ENCODE peak calls at places on chromosomes 2 and 18, in ten cellular contexts. One of them, this sample, is unnamed.

GRCh38 chr2:120401275-120402069 is 55.5 kb downstream of the INHBB start:
- DNase-seq in hippocampal formation: no peak
- DNase-seq in activated CD4-positive, alpha-beta T cell treated with anti-CD3 and anti-CD28 coated beads for 1 hour: no peak
- DNase-seq in GM20000: no peak
- DNase-seq in stimulated activated CD4-positive, alpha-beta T cell treated with anti-CD3 and anti-CD28 coated beads, Interleukin-15, amount 100 ng/mL, for 1 hour: no peak
- DNase-seq in progenitor cell of endocrine pancreas: peak; percentile 9
- DNase-seq in chondrocyte: no peak
- DNase-seq in GF-D8: no peak
- DNase-seq in AG09309: no peak
- DNase-seq in activated CD8-positive, alpha-beta memory T cell treated with anti-CD3 and anti-CD28 coated beads, Interleukin-2, amount 10 ng/mL, durations not matched to agents 7 days and 5 days: peak; percentile 18
- DNase-seq in this sample: no peak

GRCh38 chr2:241272298-241272721 is 43.2 kb downstream of the HDLBP start:
- DNase-seq in hippocampal formation: no peak
- DNase-seq in activated CD4-positive, alpha-beta T cell treated with anti-CD3 and anti-CD28 coated beads for 1 hour: no peak
- DNase-seq in GM20000: no peak
- DNase-seq in stimulated activated CD4-positive, alpha-beta T cell treated with anti-CD3 and anti-CD28 coated beads, Interleukin-15, amount 100 ng/mL, for 1 hour: no peak
- DNase-seq in progenitor cell of endocrine pancreas: peak; percentile 26
- DNase-seq in chondrocyte: no peak
- DNase-seq in GF-D8: no peak
- DNase-seq in AG09309: no peak
- DNase-seq in activated CD8-positive, alpha-beta memory T cell treated with anti-CD3 and anti-CD28 coated beads, Interleukin-2, amount 10 ng/mL, durations not matched to agents 7 days and 5 days: no peak
- DNase-seq in this sample: peak; percentile 51

GRCh38 chr2:127592761-127593227 is 53.2 kb upstream of the GPR17 start:
- DNase-seq in hippocampal formation: no peak
- DNase-seq in activated CD4-positive, alpha-beta T cell treated with anti-CD3 and anti-CD28 coated beads for 1 hour: no peak
- DNase-seq in GM20000: no peak
- DNase-seq in stimulated activated CD4-positive, alpha-beta T cell treated with anti-CD3 and anti-CD28 coated beads, Interleukin-15, amount 100 ng/mL, for 1 hour: no peak
- DNase-seq in progenitor cell of endocrine pancreas: no peak
- DNase-seq in chondrocyte: peak; percentile 91
- DNase-seq in GF-D8: no peak
- DNase-seq in AG09309: no peak
- DNase-seq in activated CD8-positive, alpha-beta memory T cell treated with anti-CD3 and anti-CD28 coated beads, Interleukin-2, amount 10 ng/mL, durations not matched to agents 7 days and 5 days: no peak
- DNase-seq in this sample: no peak

GRCh38 chr2:181306785-181307184 is 150.4 kb upstream of the ITGA4 start:
- DNase-seq in hippocampal formation: no peak
- DNase-seq in activated CD4-positive, alpha-beta T cell treated with anti-CD3 and anti-CD28 coated beads for 1 hour: no peak
- DNase-seq in GM20000: peak; percentile 8
- DNase-seq in stimulated activated CD4-positive, alpha-beta T cell treated with anti-CD3 and anti-CD28 coated beads, Interleukin-15, amount 100 ng/mL, for 1 hour: no peak
- DNase-seq in progenitor cell of endocrine pancreas: no peak
- DNase-seq in chondrocyte: no peak
- DNase-seq in GF-D8: no peak
- DNase-seq in AG09309: no peak
- DNase-seq in activated CD8-positive, alpha-beta memory T cell treated with anti-CD3 and anti-CD28 coated beads, Interleukin-2, amount 10 ng/mL, durations not matched to agents 7 days and 5 days: no peak
- DNase-seq in this sample: no peak

GRCh38 chr2:39216495-39217191 is 27.1 kb downstream of the CDKL4 start:
- DNase-seq in hippocampal formation: no peak
- DNase-seq in activated CD4-positive, alpha-beta T cell treated with anti-CD3 and anti-CD28 coated beads for 1 hour: peak; percentile 42
- DNase-seq in GM20000: peak; percentile 13
- DNase-seq in stimulated activated CD4-positive, alpha-beta T cell treated with anti-CD3 and anti-CD28 coated beads, Interleukin-15, amount 100 ng/mL, for 1 hour: peak; percentile 50
- DNase-seq in progenitor cell of endocrine pancreas: no peak
- DNase-seq in chondrocyte: no peak
- DNase-seq in GF-D8: peak; percentile 93
- DNase-seq in AG09309: no peak
- DNase-seq in activated CD8-positive, alpha-beta memory T cell treated with anti-CD3 and anti-CD28 coated beads, Interleukin-2, amount 10 ng/mL, durations not matched to agents 7 days and 5 days: peak; percentile 94
- DNase-seq in this sample: no peak

GRCh38 chr2:159267926-159268325 is 18.6 kb downstream of the WDSUB1 start:
- DNase-seq in hippocampal formation: no peak
- DNase-seq in activated CD4-positive, alpha-beta T cell treated with anti-CD3 and anti-CD28 coated beads for 1 hour: no peak
- DNase-seq in GM20000: no peak
- DNase-seq in stimulated activated CD4-positive, alpha-beta T cell treated with anti-CD3 and anti-CD28 coated beads, Interleukin-15, amount 100 ng/mL, for 1 hour: no peak
- DNase-seq in progenitor cell of endocrine pancreas: no peak
- DNase-seq in chondrocyte: no peak
- DNase-seq in GF-D8: no peak
- DNase-seq in AG09309: no peak
- DNase-seq in activated CD8-positive, alpha-beta memory T cell treated with anti-CD3 and anti-CD28 coated beads, Interleukin-2, amount 10 ng/mL, durations not matched to agents 7 days and 5 days: no peak
- DNase-seq in this sample: no peak

GRCh38 chr2:199811360-199811759 is 39.6 kb downstream of the FTCDNL1 start:
- DNase-seq in hippocampal formation: no peak
- DNase-seq in activated CD4-positive, alpha-beta T cell treated with anti-CD3 and anti-CD28 coated beads for 1 hour: no peak
- DNase-seq in GM20000: no peak
- DNase-seq in stimulated activated CD4-positive, alpha-beta T cell treated with anti-CD3 and anti-CD28 coated beads, Interleukin-15, amount 100 ng/mL, for 1 hour: no peak
- DNase-seq in progenitor cell of endocrine pancreas: no peak
- DNase-seq in chondrocyte: no peak
- DNase-seq in GF-D8: no peak
- DNase-seq in AG09309: no peak
- DNase-seq in activated CD8-positive, alpha-beta memory T cell treated with anti-CD3 and anti-CD28 coated beads, Interleukin-2, amount 10 ng/mL, durations not matched to agents 7 days and 5 days: no peak
- DNase-seq in this sample: no peak

GRCh38 chr2:64485961-64486360 is 32.0 kb downstream of the LGALSL start:
- DNase-seq in hippocampal formation: no peak
- DNase-seq in activated CD4-positive, alpha-beta T cell treated with anti-CD3 and anti-CD28 coated beads for 1 hour: no peak
- DNase-seq in GM20000: no peak
- DNase-seq in stimulated activated CD4-positive, alpha-beta T cell treated with anti-CD3 and anti-CD28 coated beads, Interleukin-15, amount 100 ng/mL, for 1 hour: no peak
- DNase-seq in progenitor cell of endocrine pancreas: no peak
- DNase-seq in chondrocyte: no peak
- DNase-seq in GF-D8: no peak
- DNase-seq in AG09309: no peak
- DNase-seq in activated CD8-positive, alpha-beta memory T cell treated with anti-CD3 and anti-CD28 coated beads, Interleukin-2, amount 10 ng/mL, durations not matched to agents 7 days and 5 days: no peak
- DNase-seq in this sample: no peak

GRCh38 chr2:190837417-190837816 is 43.2 kb upstream of the GLS start:
- DNase-seq in hippocampal formation: no peak
- DNase-seq in activated CD4-positive, alpha-beta T cell treated with anti-CD3 and anti-CD28 coated beads for 1 hour: no peak
- DNase-seq in GM20000: no peak
- DNase-seq in stimulated activated CD4-positive, alpha-beta T cell treated with anti-CD3 and anti-CD28 coated beads, Interleukin-15, amount 100 ng/mL, for 1 hour: no peak
- DNase-seq in progenitor cell of endocrine pancreas: no peak
- DNase-seq in chondrocyte: no peak
- DNase-seq in GF-D8: no peak
- DNase-seq in AG09309: no peak
- DNase-seq in activated CD8-positive, alpha-beta memory T cell treated with anti-CD3 and anti-CD28 coated beads, Interleukin-2, amount 10 ng/mL, durations not matched to agents 7 days and 5 days: no peak
- DNase-seq in this sample: no peak

GRCh38 chr18:8942021-8942908 is 160.2 kb upstream of the NDUFV2 start:
- DNase-seq in hippocampal formation: no peak
- DNase-seq in activated CD4-positive, alpha-beta T cell treated with anti-CD3 and anti-CD28 coated beads for 1 hour: no peak
- DNase-seq in GM20000: no peak
- DNase-seq in stimulated activated CD4-positive, alpha-beta T cell treated with anti-CD3 and anti-CD28 coated beads, Interleukin-15, amount 100 ng/mL, for 1 hour: no peak
- DNase-seq in progenitor cell of endocrine pancreas: no peak
- DNase-seq in chondrocyte: no peak
- DNase-seq in GF-D8: no peak
- DNase-seq in AG09309: no peak
- DNase-seq in activated CD8-positive, alpha-beta memory T cell treated with anti-CD3 and anti-CD28 coated beads, Interleukin-2, amount 10 ng/mL, durations not matched to agents 7 days and 5 days: no peak
- DNase-seq in this sample: no peak

GRCh38 chr2:218022131-218022850 is 19.5 kb upstream of the TNS1 start:
- DNase-seq in hippocampal formation: no peak
- DNase-seq in activated CD4-positive, alpha-beta T cell treated with anti-CD3 and anti-CD28 coated beads for 1 hour: no peak
- DNase-seq in GM20000: no peak
- DNase-seq in stimulated activated CD4-positive, alpha-beta T cell treated with anti-CD3 and anti-CD28 coated beads, Interleukin-15, amount 100 ng/mL, for 1 hour: no peak
- DNase-seq in progenitor cell of endocrine pancreas: no peak
- DNase-seq in chondrocyte: peak; percentile 54
- DNase-seq in GF-D8: no peak
- DNase-seq in AG09309: no peak
- DNase-seq in activated CD8-positive, alpha-beta memory T cell treated with anti-CD3 and anti-CD28 coated beads, Interleukin-2, amount 10 ng/mL, durations not matched to agents 7 days and 5 days: no peak
- DNase-seq in this sample: no peak

GRCh38 chr18:6595666-6596065 is 133.8 kb upstream of the ARHGAP28 start:
- DNase-seq in hippocampal formation: peak; percentile 13
- DNase-seq in activated CD4-positive, alpha-beta T cell treated with anti-CD3 and anti-CD28 coated beads for 1 hour: no peak
- DNase-seq in GM20000: no peak
- DNase-seq in stimulated activated CD4-positive, alpha-beta T cell treated with anti-CD3 and anti-CD28 coated beads, Interleukin-15, amount 100 ng/mL, for 1 hour: no peak
- DNase-seq in progenitor cell of endocrine pancreas: no peak
- DNase-seq in chondrocyte: no peak
- DNase-seq in GF-D8: no peak
- DNase-seq in AG09309: no peak
- DNase-seq in activated CD8-positive, alpha-beta memory T cell treated with anti-CD3 and anti-CD28 coated beads, Interleukin-2, amount 10 ng/mL, durations not matched to agents 7 days and 5 days: no peak
- DNase-seq in this sample: no peak

GRCh38 chr2:58571181-58571852 is 330.2 kb upstream of the FANCL start:
- DNase-seq in hippocampal formation: peak; percentile 6
- DNase-seq in activated CD4-positive, alpha-beta T cell treated with anti-CD3 and anti-CD28 coated beads for 1 hour: no peak
- DNase-seq in GM20000: peak; percentile 38
- DNase-seq in stimulated activated CD4-positive, alpha-beta T cell treated with anti-CD3 and anti-CD28 coated beads, Interleukin-15, amount 100 ng/mL, for 1 hour: no peak
- DNase-seq in progenitor cell of endocrine pancreas: peak; percentile 20
- DNase-seq in chondrocyte: no peak
- DNase-seq in GF-D8: peak; percentile 22
- DNase-seq in AG09309: peak; percentile 23
- DNase-seq in activated CD8-positive, alpha-beta memory T cell treated with anti-CD3 and anti-CD28 coated beads, Interleukin-2, amount 10 ng/mL, durations not matched to agents 7 days and 5 days: no peak
- DNase-seq in this sample: peak; percentile 52

GRCh38 chr2:70385966-70386595 is 84.2 kb upstream of the FAM136A start:
- DNase-seq in hippocampal formation: no peak
- DNase-seq in activated CD4-positive, alpha-beta T cell treated with anti-CD3 and anti-CD28 coated beads for 1 hour: no peak
- DNase-seq in GM20000: no peak
- DNase-seq in stimulated activated CD4-positive, alpha-beta T cell treated with anti-CD3 and anti-CD28 coated beads, Interleukin-15, amount 100 ng/mL, for 1 hour: no peak
- DNase-seq in progenitor cell of endocrine pancreas: no peak
- DNase-seq in chondrocyte: no peak
- DNase-seq in GF-D8: no peak
- DNase-seq in AG09309: no peak
- DNase-seq in activated CD8-positive, alpha-beta memory T cell treated with anti-CD3 and anti-CD28 coated beads, Interleukin-2, amount 10 ng/mL, durations not matched to agents 7 days and 5 days: no peak
- DNase-seq in this sample: no peak

GRCh38 chr2:236903978-236904377 is 181.7 kb upstream of the COPS8 start:
- DNase-seq in hippocampal formation: no peak
- DNase-seq in activated CD4-positive, alpha-beta T cell treated with anti-CD3 and anti-CD28 coated beads for 1 hour: no peak
- DNase-seq in GM20000: no peak
- DNase-seq in stimulated activated CD4-positive, alpha-beta T cell treated with anti-CD3 and anti-CD28 coated beads, Interleukin-15, amount 100 ng/mL, for 1 hour: no peak
- DNase-seq in progenitor cell of endocrine pancreas: no peak
- DNase-seq in chondrocyte: no peak
- DNase-seq in GF-D8: no peak
- DNase-seq in AG09309: no peak
- DNase-seq in activated CD8-positive, alpha-beta memory T cell treated with anti-CD3 and anti-CD28 coated beads, Interleukin-2, amount 10 ng/mL, durations not matched to agents 7 days and 5 days: no peak
- DNase-seq in this sample: no peak

GRCh38 chr2:12719400-12720104 is 2.8 kb downstream of the TRIB2 start:
- DNase-seq in hippocampal formation: no peak
- DNase-seq in activated CD4-positive, alpha-beta T cell treated with anti-CD3 and anti-CD28 coated beads for 1 hour: no peak
- DNase-seq in GM20000: no peak
- DNase-seq in stimulated activated CD4-positive, alpha-beta T cell treated with anti-CD3 and anti-CD28 coated beads, Interleukin-15, amount 100 ng/mL, for 1 hour: no peak
- DNase-seq in progenitor cell of endocrine pancreas: no peak
- DNase-seq in chondrocyte: no peak
- DNase-seq in GF-D8: no peak
- DNase-seq in AG09309: no peak
- DNase-seq in activated CD8-positive, alpha-beta memory T cell treated with anti-CD3 and anti-CD28 coated beads, Interleukin-2, amount 10 ng/mL, durations not matched to agents 7 days and 5 days: peak; percentile 21
- DNase-seq in this sample: no peak

GRCh38 chr2:66173635-66174034 is 261.3 kb upstream of the MEIS1 start:
- DNase-seq in hippocampal formation: no peak
- DNase-seq in activated CD4-positive, alpha-beta T cell treated with anti-CD3 and anti-CD28 coated beads for 1 hour: no peak
- DNase-seq in GM20000: no peak
- DNase-seq in stimulated activated CD4-positive, alpha-beta T cell treated with anti-CD3 and anti-CD28 coated beads, Interleukin-15, amount 100 ng/mL, for 1 hour: no peak
- DNase-seq in progenitor cell of endocrine pancreas: no peak
- DNase-seq in chondrocyte: no peak
- DNase-seq in GF-D8: no peak
- DNase-seq in AG09309: no peak
- DNase-seq in activated CD8-positive, alpha-beta memory T cell treated with anti-CD3 and anti-CD28 coated beads, Interleukin-2, amount 10 ng/mL, durations not matched to agents 7 days and 5 days: no peak
- DNase-seq in this sample: no peak

GRCh38 chr2:116580209-116580608 is 1234.3 kb upstream of the DDX18 start:
- DNase-seq in hippocampal formation: no peak
- DNase-seq in activated CD4-positive, alpha-beta T cell treated with anti-CD3 and anti-CD28 coated beads for 1 hour: no peak
- DNase-seq in GM20000: no peak
- DNase-seq in stimulated activated CD4-positive, alpha-beta T cell treated with anti-CD3 and anti-CD28 coated beads, Interleukin-15, amount 100 ng/mL, for 1 hour: no peak
- DNase-seq in progenitor cell of endocrine pancreas: no peak
- DNase-seq in chondrocyte: no peak
- DNase-seq in GF-D8: no peak
- DNase-seq in AG09309: no peak
- DNase-seq in activated CD8-positive, alpha-beta memory T cell treated with anti-CD3 and anti-CD28 coated beads, Interleukin-2, amount 10 ng/mL, durations not matched to agents 7 days and 5 days: no peak
- DNase-seq in this sample: no peak

GRCh38 chr2:241161646-241162281 is 11.5 kb downstream of the PPP1R7 start:
- DNase-seq in hippocampal formation: peak; percentile 28
- DNase-seq in activated CD4-positive, alpha-beta T cell treated with anti-CD3 and anti-CD28 coated beads for 1 hour: no peak
- DNase-seq in GM20000: no peak
- DNase-seq in stimulated activated CD4-positive, alpha-beta T cell treated with anti-CD3 and anti-CD28 coated beads, Interleukin-15, amount 100 ng/mL, for 1 hour: no peak
- DNase-seq in progenitor cell of endocrine pancreas: no peak
- DNase-seq in chondrocyte: peak; percentile 50
- DNase-seq in GF-D8: no peak
- DNase-seq in AG09309: peak; percentile 59
- DNase-seq in activated CD8-positive, alpha-beta memory T cell treated with anti-CD3 and anti-CD28 coated beads, Interleukin-2, amount 10 ng/mL, durations not matched to agents 7 days and 5 days: no peak
- DNase-seq in this sample: no peak

GRCh38 chr18:76394780-76395476 is 100.1 kb downstream of the ZNF516 start:
- DNase-seq in hippocampal formation: no peak
- DNase-seq in activated CD4-positive, alpha-beta T cell treated with anti-CD3 and anti-CD28 coated beads for 1 hour: no peak
- DNase-seq in GM20000: no peak
- DNase-seq in stimulated activated CD4-positive, alpha-beta T cell treated with anti-CD3 and anti-CD28 coated beads, Interleukin-15, amount 100 ng/mL, for 1 hour: no peak
- DNase-seq in progenitor cell of endocrine pancreas: no peak
- DNase-seq in chondrocyte: no peak
- DNase-seq in GF-D8: no peak
- DNase-seq in AG09309: no peak
- DNase-seq in activated CD8-positive, alpha-beta memory T cell treated with anti-CD3 and anti-CD28 coated beads, Interleukin-2, amount 10 ng/mL, durations not matched to agents 7 days and 5 days: no peak
- DNase-seq in this sample: no peak

GRCh38 chr18:75127143-75128021 is 81.6 kb downstream of the PTGR3 start:
- DNase-seq in hippocampal formation: no peak
- DNase-seq in activated CD4-positive, alpha-beta T cell treated with anti-CD3 and anti-CD28 coated beads for 1 hour: no peak
- DNase-seq in GM20000: no peak
- DNase-seq in stimulated activated CD4-positive, alpha-beta T cell treated with anti-CD3 and anti-CD28 coated beads, Interleukin-15, amount 100 ng/mL, for 1 hour: no peak
- DNase-seq in progenitor cell of endocrine pancreas: no peak
- DNase-seq in chondrocyte: no peak
- DNase-seq in GF-D8: no peak
- DNase-seq in AG09309: no peak
- DNase-seq in activated CD8-positive, alpha-beta memory T cell treated with anti-CD3 and anti-CD28 coated beads, Interleukin-2, amount 10 ng/mL, durations not matched to agents 7 days and 5 days: no peak
- DNase-seq in this sample: no peak

GRCh38 chr18:79595876-79596374 is 83.7 kb upstream of the CTDP1 start:
- DNase-seq in hippocampal formation: no peak
- DNase-seq in activated CD4-positive, alpha-beta T cell treated with anti-CD3 and anti-CD28 coated beads for 1 hour: no peak
- DNase-seq in GM20000: no peak
- DNase-seq in stimulated activated CD4-positive, alpha-beta T cell treated with anti-CD3 and anti-CD28 coated beads, Interleukin-15, amount 100 ng/mL, for 1 hour: no peak
- DNase-seq in progenitor cell of endocrine pancreas: no peak
- DNase-seq in chondrocyte: peak; percentile 34
- DNase-seq in GF-D8: no peak
- DNase-seq in AG09309: no peak
- DNase-seq in activated CD8-positive, alpha-beta memory T cell treated with anti-CD3 and anti-CD28 coated beads, Interleukin-2, amount 10 ng/mL, durations not matched to agents 7 days and 5 days: no peak
- DNase-seq in this sample: no peak

GRCh38 chr2:20431772-20432171 is 15.1 kb upstream of the RHOB start:
- DNase-seq in hippocampal formation: no peak
- DNase-seq in activated CD4-positive, alpha-beta T cell treated with anti-CD3 and anti-CD28 coated beads for 1 hour: no peak
- DNase-seq in GM20000: no peak
- DNase-seq in stimulated activated CD4-positive, alpha-beta T cell treated with anti-CD3 and anti-CD28 coated beads, Interleukin-15, amount 100 ng/mL, for 1 hour: no peak
- DNase-seq in progenitor cell of endocrine pancreas: no peak
- DNase-seq in chondrocyte: no peak
- DNase-seq in GF-D8: no peak
- DNase-seq in AG09309: no peak
- DNase-seq in activated CD8-positive, alpha-beta memory T cell treated with anti-CD3 and anti-CD28 coated beads, Interleukin-2, amount 10 ng/mL, durations not matched to agents 7 days and 5 days: peak; percentile 22
- DNase-seq in this sample: no peak

GRCh38 chr18:10270160-10270571 is 184.3 kb upstream of the APCDD1 start:
- DNase-seq in hippocampal formation: no peak
- DNase-seq in activated CD4-positive, alpha-beta T cell treated with anti-CD3 and anti-CD28 coated beads for 1 hour: no peak
- DNase-seq in GM20000: no peak
- DNase-seq in stimulated activated CD4-positive, alpha-beta T cell treated with anti-CD3 and anti-CD28 coated beads, Interleukin-15, amount 100 ng/mL, for 1 hour: no peak
- DNase-seq in progenitor cell of endocrine pancreas: no peak
- DNase-seq in chondrocyte: no peak
- DNase-seq in GF-D8: no peak
- DNase-seq in AG09309: no peak
- DNase-seq in activated CD8-positive, alpha-beta memory T cell treated with anti-CD3 and anti-CD28 coated beads, Interleukin-2, amount 10 ng/mL, durations not matched to agents 7 days and 5 days: no peak
- DNase-seq in this sample: no peak

GRCh38 chr2:222916229-222917197 is 55.7 kb downstream of the ACSL3 start:
- DNase-seq in hippocampal formation: no peak
- DNase-seq in activated CD4-positive, alpha-beta T cell treated with anti-CD3 and anti-CD28 coated beads for 1 hour: no peak
- DNase-seq in GM20000: no peak
- DNase-seq in stimulated activated CD4-positive, alpha-beta T cell treated with anti-CD3 and anti-CD28 coated beads, Interleukin-15, amount 100 ng/mL, for 1 hour: no peak
- DNase-seq in progenitor cell of endocrine pancreas: no peak
- DNase-seq in chondrocyte: no peak
- DNase-seq in GF-D8: no peak
- DNase-seq in AG09309: no peak
- DNase-seq in activated CD8-positive, alpha-beta memory T cell treated with anti-CD3 and anti-CD28 coated beads, Interleukin-2, amount 10 ng/mL, durations not matched to agents 7 days and 5 days: no peak
- DNase-seq in this sample: no peak

GRCh38 chr2:110955546-110955945 is 165.2 kb upstream of the BCL2L11 start:
- DNase-seq in hippocampal formation: no peak
- DNase-seq in activated CD4-positive, alpha-beta T cell treated with anti-CD3 and anti-CD28 coated beads for 1 hour: no peak
- DNase-seq in GM20000: no peak
- DNase-seq in stimulated activated CD4-positive, alpha-beta T cell treated with anti-CD3 and anti-CD28 coated beads, Interleukin-15, amount 100 ng/mL, for 1 hour: no peak
- DNase-seq in progenitor cell of endocrine pancreas: no peak
- DNase-seq in chondrocyte: no peak
- DNase-seq in GF-D8: no peak
- DNase-seq in AG09309: no peak
- DNase-seq in activated CD8-positive, alpha-beta memory T cell treated with anti-CD3 and anti-CD28 coated beads, Interleukin-2, amount 10 ng/mL, durations not matched to agents 7 days and 5 days: no peak
- DNase-seq in this sample: no peak

GRCh38 chr2:231191896-231192872 is 6.2 kb upstream of the ARMC9 start:
- DNase-seq in hippocampal formation: no peak
- DNase-seq in activated CD4-positive, alpha-beta T cell treated with anti-CD3 and anti-CD28 coated beads for 1 hour: no peak
- DNase-seq in GM20000: no peak
- DNase-seq in stimulated activated CD4-positive, alpha-beta T cell treated with anti-CD3 and anti-CD28 coated beads, Interleukin-15, amount 100 ng/mL, for 1 hour: no peak
- DNase-seq in progenitor cell of endocrine pancreas: peak; percentile 34
- DNase-seq in chondrocyte: no peak
- DNase-seq in GF-D8: no peak
- DNase-seq in AG09309: peak; percentile 61
- DNase-seq in activated CD8-positive, alpha-beta memory T cell treated with anti-CD3 and anti-CD28 coated beads, Interleukin-2, amount 10 ng/mL, durations not matched to agents 7 days and 5 days: no peak
- DNase-seq in this sample: peak; percentile 71

GRCh38 chr2:220104871-220105351 is 477.5 kb downstream of the SLC4A3 start:
- DNase-seq in hippocampal formation: no peak
- DNase-seq in activated CD4-positive, alpha-beta T cell treated with anti-CD3 and anti-CD28 coated beads for 1 hour: no peak
- DNase-seq in GM20000: no peak
- DNase-seq in stimulated activated CD4-positive, alpha-beta T cell treated with anti-CD3 and anti-CD28 coated beads, Interleukin-15, amount 100 ng/mL, for 1 hour: no peak
- DNase-seq in progenitor cell of endocrine pancreas: no peak
- DNase-seq in chondrocyte: no peak
- DNase-seq in GF-D8: no peak
- DNase-seq in AG09309: peak; percentile 77
- DNase-seq in activated CD8-positive, alpha-beta memory T cell treated with anti-CD3 and anti-CD28 coated beads, Interleukin-2, amount 10 ng/mL, durations not matched to agents 7 days and 5 days: no peak
- DNase-seq in this sample: peak; percentile 51

This sample was measured in endothelial cell.